ENCODE peak calls at places on chromosomes 4 and X, in six cellular contexts. A is K562, P is A549, W is GM12878, V is endothelial cell of umbilical vein, O is HepG2. X is an unnamed sample.
A peak's percentile ranks its signal among the peaks of the same experiment; 100 is the strongest.

GRCh38 chr4:186216465-186217024 is 10.8 kb upstream of the KLKB1 start:
- DNase-seq in P (no peak), V (no peak), O (no peak), A (no peak), W (no peak), X (no peak)

GRCh38 chr4:71009796-71010588 is 16.5 kb downstream of the DCK start:
- DNase-seq in W (no peak), A (peak; percentile 62), V (peak; percentile 67), O (peak; percentile 50), P (peak; percentile 26), X (peak; percentile 51)

GRCh38 chr4:100875296-100876040 is 357.6 kb upstream of the EMCN start:
- DNase-seq in P (no peak), A (no peak), W (no peak), O (no peak), V (no peak), X (no peak)

GRCh38 chrX:72126048-72126415 is 5.7 kb downstream of the RTL5 start:
- DNase-seq in W (no peak), P (no peak), O (no peak), A (no peak), V (peak; percentile 44), X (no peak)

GRCh38 chr4:71188197-71188625 is 150.6 kb upstream of the SLC4A4 start:
- DNase-seq in A (no peak), V (no peak), P (no peak), W (no peak), O (no peak), X (no peak)

GRCh38 chrX:40099046-40099968 is 1.5 kb upstream of the BCOR start:
- DNase-seq in O (no peak), W (peak; percentile 66), P (no peak), V (no peak), A (peak; percentile 81), X (peak; percentile 85)

GRCh38 chrX:45806410-45807121 is 605.9 kb upstream of the DIPK2B start:
- DNase-seq in V (peak; percentile 71), O (no peak), P (peak; percentile 31), A (no peak), W (peak; percentile 5), X (peak; percentile 60)

GRCh38 chrX:51954592-51954991 is 61.2 kb downstream of the MAGED1 start:
- DNase-seq in A (no peak), O (no peak), W (no peak), V (no peak), P (no peak), X (no peak)

GRCh38 chr4:3009422-3009821 is 46.1 kb downstream of the GRK4 start:
- DNase-seq in W (no peak), P (peak; percentile 22), A (peak; percentile 50), V (no peak), O (peak; percentile 84), X (peak; percentile 40)

GRCh38 chr4:155620637-155621036 is 46.0 kb upstream of the GUCY1A1 start:
- DNase-seq in A (no peak), V (peak; percentile 24), P (no peak), W (no peak), O (no peak), X (no peak)

GRCh38 chr4:30839583-30840520 is 119.7 kb downstream of the PCDH7 start:
- DNase-seq in V (peak; percentile 2), A (no peak), W (no peak), O (no peak), P (no peak), X (peak; percentile 45)

GRCh38 chr4:97646997-97647396 is 496.3 kb downstream of the STPG2 start:
- DNase-seq in V (peak; percentile 77), A (no peak), O (no peak), P (no peak), W (no peak), X (no peak)

GRCh38 chrX:68896581-68896980 is 67.8 kb downstream of the EFNB1 start:
- DNase-seq in W (no peak), V (no peak), A (no peak), P (no peak), O (no peak), X (no peak)

GRCh38 chr4:5435823-5436222 is 272.5 kb downstream of the EVC2 start:
- DNase-seq in V (no peak), A (no peak), W (no peak), O (no peak), P (no peak), X (no peak)

GRCh38 chr4:145619639-145619996 is 433 bp downstream of the MMAA start:
- DNase-seq in V (no peak), P (peak; percentile 78), W (peak; percentile 45), A (no peak), O (peak; percentile 81), X (no peak)

GRCh38 chr4:1469043-1469442 is 62.8 kb upstream of the NKX1-1 start:
- DNase-seq in W (no peak), A (no peak), V (no peak), P (no peak), O (no peak), X (no peak)

GRCh38 chrX:119266364-119266995 is 30.4 kb downstream of the PGRMC1 start:
- DNase-seq in A (peak; percentile 30), P (peak; percentile 31), O (peak; percentile 0), V (peak; percentile 23), W (no peak), X (peak; percentile 27)

GRCh38 chr4:80017125-80017854 is 55.7 kb downstream of the ANTXR2 start:
- DNase-seq in V (peak; percentile 3), P (no peak), W (no peak), A (no peak), O (no peak), X (peak; percentile 84)

GRCh38 chrX:1450381-1451161 is 2.1 kb downstream of the ASMTL start:
- DNase-seq in A (no peak), P (no peak), O (no peak), V (no peak), W (no peak), X (no peak)

GRCh38 chr4:144688035-144688569 is 42.1 kb downstream of the HHIP start:
- DNase-seq in V (no peak), W (no peak), A (no peak), O (no peak), P (no peak), X (no peak)

GRCh38 chrX:94932278-94932965 is 1258.4 kb downstream of the FAM133A start:
- DNase-seq in O (no peak), W (peak; percentile 12), V (no peak), A (no peak), P (no peak), X (no peak)

GRCh38 chr4:174215055-174215454 is 68.4 kb downstream of the FBXO8 start:
- DNase-seq in A (no peak), W (no peak), V (no peak), P (no peak), O (no peak), X (no peak)

GRCh38 chr4:174216935-174217272 is 66.6 kb downstream of the FBXO8 start:
- DNase-seq in A (no peak), W (no peak), V (no peak), O (no peak), P (no peak), X (no peak)

GRCh38 chr4:174215936-174216699 is 67.3 kb downstream of the FBXO8 start:
- DNase-seq in W (no peak), A (no peak), V (no peak), O (no peak), P (no peak), X (no peak)

GRCh38 chr4:174217273-174218126 is 66.0 kb downstream of the FBXO8 start:
- DNase-seq in A (no peak), P (no peak), O (no peak), V (no peak), W (no peak), X (peak; percentile 39)

GRCh38 chr4:174218127-174218790 is 65.2 kb downstream of the FBXO8 start:
- DNase-seq in W (no peak), O (no peak), P (no peak), V (no peak), A (no peak), X (no peak)
- H3K4me3 ChIP-seq in W (no peak overlapping the region), O (no peak overlapping the region), P (peak overlapping the region; percentile 43), V (no peak overlapping the region), A (no peak overlapping the region), X (no peak overlapping the region)

GRCh38 chr4:107987916-107988762 is 1.6 kb upstream of the HADH start:
- DNase-seq in V (no peak), W (no peak), O (no peak), P (peak; percentile 1), A (no peak), X (no peak)
- TF ChIP-seq POLR2A in V (no peak), W (no peak), O (no peak), P (no peak), A (no peak), X (no peak)

GRCh38 chrX:104343408-104344129 is 88.8 kb upstream of the ESX1 start:
- DNase-seq in W (peak; percentile 7), V (peak; percentile 87), P (peak; percentile 78), A (peak; percentile 61), O (peak; percentile 49), X (peak; percentile 51)

GRCh38 chrX:104342065-104342464 is 87.3 kb upstream of the ESX1 start:
- DNase-seq in A (no peak), V (no peak), W (no peak), P (no peak), O (no peak), X (no peak)

GRCh38 chrX:104351173-104351769 is 96.5 kb upstream of the ESX1 start:
- DNase-seq in P (peak; percentile 61), V (peak; percentile 65), W (no peak), O (no peak), A (no peak), X (peak; percentile 31)

DNA sequence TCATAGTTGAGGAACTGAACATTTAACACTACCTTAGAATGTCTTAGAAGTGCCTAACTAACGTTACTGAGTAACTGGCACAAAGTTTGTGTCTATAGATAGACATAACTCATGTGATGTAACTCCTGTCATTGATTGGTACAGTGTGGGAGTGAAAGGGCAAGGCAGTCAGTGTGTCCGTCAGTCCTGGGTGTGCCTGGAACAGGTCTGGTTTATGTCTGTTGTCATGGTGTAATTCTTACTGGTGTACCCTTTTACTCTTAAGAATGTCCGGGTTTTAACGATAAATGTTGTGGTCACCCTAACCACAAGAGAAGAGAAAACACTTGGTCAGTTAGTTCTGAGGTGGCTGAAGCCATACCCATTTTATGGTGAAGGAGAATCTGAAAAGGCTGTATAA is 93.1 kb upstream of the ESX1 start:
- DNase-seq in V (no peak), O (no peak), A (no peak), W (no peak), P (no peak), X (no peak)
- TF ChIP-seq MYC in V (no peak), O (no peak), A (no peak), W (no peak), P (no peak), X (no peak)

DNA sequence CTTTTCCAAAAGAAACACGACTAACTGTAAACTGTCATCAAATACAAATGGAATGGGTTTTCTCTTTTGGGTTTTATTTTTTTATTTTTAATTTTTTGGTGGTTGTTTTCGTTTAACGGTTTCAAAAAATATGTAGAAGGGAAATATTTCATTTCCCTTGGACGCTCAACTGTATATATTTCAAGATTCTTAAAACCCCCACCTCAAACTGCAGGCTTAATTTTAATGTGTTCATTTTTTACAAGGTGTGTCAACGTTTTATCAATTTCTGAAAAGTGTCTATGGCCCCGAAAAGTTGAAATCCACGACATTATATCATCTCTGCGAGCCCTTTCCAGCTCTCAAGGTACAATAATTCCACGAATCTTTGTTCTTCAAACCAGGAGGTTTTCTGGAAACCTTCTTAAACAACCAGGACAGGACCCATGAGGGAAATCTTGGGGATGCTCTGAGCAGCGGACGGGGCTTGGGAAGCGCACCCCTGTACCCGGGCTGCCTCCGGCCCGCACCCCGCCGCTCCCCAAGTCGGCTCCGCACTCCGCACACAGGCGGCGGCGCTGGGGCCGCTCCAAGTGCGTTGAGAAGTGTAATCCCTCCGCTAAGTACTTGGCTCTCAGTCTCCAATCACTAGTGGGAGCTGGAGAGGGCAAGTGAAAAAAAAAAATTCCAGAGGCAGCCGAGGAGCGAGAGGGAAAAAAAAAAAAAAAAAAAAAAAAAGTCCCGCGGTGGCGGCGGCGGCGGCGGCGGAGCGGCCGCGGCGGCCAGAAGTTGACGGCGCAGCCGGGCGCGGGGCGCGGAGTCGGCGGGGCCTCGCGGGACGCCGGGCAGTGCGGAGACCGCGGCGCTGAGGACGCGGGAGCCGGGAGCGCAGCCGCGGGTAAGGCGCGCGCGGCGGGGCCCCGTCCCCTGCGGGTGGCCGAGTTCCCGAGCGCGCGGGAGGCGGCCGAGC is at the start of gene BMPR1B:
- DNase-seq in O (no peak), W (no peak), P (peak; percentile 84), A (no peak), V (peak; percentile 75), X (no peak)
- H3K4me3 ChIP-seq in O (peak within 1 kb of the TSS; percentile 6), W (no peak within 1 kb of the TSS), P (peak within 1 kb of the TSS; percentile 64), A (no peak within 1 kb of the TSS), V (peak within 1 kb of the TSS; percentile 71), X (no peak within 1 kb of the TSS)